ENCODE peak calls at places on chromosomes 3 and 15, in five cellular contexts. One of them, this sample, is unnamed. For H3K4me1, the result is how much of the 10 kb centered on the place peaks cover.

GRCh38 chr3:39346785-39347585 is 17.5 kb downstream of the CCR8 start:
- DNase-seq in adrenal gland: no peak
- DNase-seq in esophagus squamous epithelium: no peak
- DNase-seq in body of pancreas: no peak
- DNase-seq in stomach: no peak
- DNase-seq in this sample: no peak

GRCh38 chr15:72058590-72058989 is 59.4 kb downstream of the MYO9A start:
- DNase-seq in adrenal gland: no peak
- DNase-seq in esophagus squamous epithelium: no peak
- DNase-seq in body of pancreas: no peak
- DNase-seq in stomach: no peak
- DNase-seq in this sample: no peak

GRCh38 chr3:141538568-141538967 is 51.7 kb downstream of the RASA2 start:
- DNase-seq in adrenal gland: no peak
- DNase-seq in esophagus squamous epithelium: no peak
- DNase-seq in body of pancreas: no peak
- DNase-seq in stomach: no peak
- DNase-seq in this sample: no peak

GRCh38 chr3:98733778-98734281 is 29.3 kb upstream of the ST3GAL6 start:
- DNase-seq in adrenal gland: peak
- DNase-seq in esophagus squamous epithelium: no peak
- DNase-seq in body of pancreas: peak
- DNase-seq in stomach: no peak
- DNase-seq in this sample: no peak

GRCh38 chr15:66039117-66039860 is 170.0 kb downstream of the RAB11A start:
- DNase-seq in adrenal gland: no peak
- DNase-seq in esophagus squamous epithelium: no peak
- DNase-seq in body of pancreas: no peak
- DNase-seq in stomach: no peak
- DNase-seq in this sample: no peak

GRCh38 chr15:61169904-61170695 is 59.0 kb downstream of the RORA start:
- DNase-seq in adrenal gland: no peak
- DNase-seq in esophagus squamous epithelium: no peak
- DNase-seq in body of pancreas: no peak
- DNase-seq in stomach: no peak
- DNase-seq in this sample: no peak

GRCh38 chr15:90470453-90470852 is 59.3 kb upstream of the CRTC3 start:
- DNase-seq in adrenal gland: no peak
- DNase-seq in esophagus squamous epithelium: no peak
- DNase-seq in body of pancreas: no peak
- DNase-seq in stomach: no peak
- DNase-seq in this sample: no peak

GRCh38 chr15:75651810-75652543 is 4.3 kb downstream of the SNX33 start:
- DNase-seq in adrenal gland: no peak
- DNase-seq in esophagus squamous epithelium: no peak
- DNase-seq in body of pancreas: no peak
- DNase-seq in stomach: no peak
- DNase-seq in this sample: no peak

GRCh38 chr3:36993326-36994283 is at the start of gene MLH1:
- DNase-seq in adrenal gland: peak
- DNase-seq in esophagus squamous epithelium: no peak
- DNase-seq in body of pancreas: peak
- DNase-seq in stomach: peak
- DNase-seq in this sample: no peak

GRCh38 chr3:155972885-155973584 is 102.6 kb downstream of the GMPS start:
- DNase-seq in adrenal gland: no peak
- DNase-seq in esophagus squamous epithelium: no peak
- DNase-seq in body of pancreas: no peak
- DNase-seq in stomach: no peak
- DNase-seq in this sample: no peak
- TF ChIP-seq CTCF in adrenal gland: no peak
- TF ChIP-seq CTCF in esophagus squamous epithelium: no peak
- TF ChIP-seq CTCF in body of pancreas: no peak
- TF ChIP-seq CTCF in stomach: no peak
- TF ChIP-seq CTCF in this sample: no peak

DNA sequence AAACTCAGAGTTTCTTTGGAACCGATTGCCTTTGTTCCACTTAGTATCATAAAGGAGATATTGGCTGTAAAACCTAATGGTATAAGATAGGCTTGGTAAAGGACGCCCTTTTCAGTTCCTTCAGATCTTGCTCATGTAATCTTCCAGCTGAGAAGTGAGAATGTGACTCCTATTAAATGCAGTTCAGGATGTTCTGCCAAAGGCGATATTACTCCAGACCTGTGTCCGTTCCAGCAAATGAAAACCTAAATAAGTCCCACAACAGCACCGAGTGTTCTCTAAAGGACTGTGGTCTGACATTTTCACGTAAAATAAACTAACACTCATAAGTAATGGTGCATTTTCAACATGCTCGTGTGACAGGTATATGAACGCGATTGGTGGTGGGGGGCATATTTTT is 276.2 kb downstream of the FEZF2 start:
- DNase-seq in adrenal gland: no peak
- DNase-seq in esophagus squamous epithelium: no peak
- DNase-seq in body of pancreas: no peak
- DNase-seq in stomach: no peak
- DNase-seq in this sample: no peak
- H3K4me1 ChIP-seq in adrenal gland: under half
- H3K4me1 ChIP-seq in esophagus squamous epithelium: under half
- H3K4me1 ChIP-seq in body of pancreas: under half
- H3K4me1 ChIP-seq in stomach: under half
- H3K4me1 ChIP-seq in this sample: under half

DNA sequence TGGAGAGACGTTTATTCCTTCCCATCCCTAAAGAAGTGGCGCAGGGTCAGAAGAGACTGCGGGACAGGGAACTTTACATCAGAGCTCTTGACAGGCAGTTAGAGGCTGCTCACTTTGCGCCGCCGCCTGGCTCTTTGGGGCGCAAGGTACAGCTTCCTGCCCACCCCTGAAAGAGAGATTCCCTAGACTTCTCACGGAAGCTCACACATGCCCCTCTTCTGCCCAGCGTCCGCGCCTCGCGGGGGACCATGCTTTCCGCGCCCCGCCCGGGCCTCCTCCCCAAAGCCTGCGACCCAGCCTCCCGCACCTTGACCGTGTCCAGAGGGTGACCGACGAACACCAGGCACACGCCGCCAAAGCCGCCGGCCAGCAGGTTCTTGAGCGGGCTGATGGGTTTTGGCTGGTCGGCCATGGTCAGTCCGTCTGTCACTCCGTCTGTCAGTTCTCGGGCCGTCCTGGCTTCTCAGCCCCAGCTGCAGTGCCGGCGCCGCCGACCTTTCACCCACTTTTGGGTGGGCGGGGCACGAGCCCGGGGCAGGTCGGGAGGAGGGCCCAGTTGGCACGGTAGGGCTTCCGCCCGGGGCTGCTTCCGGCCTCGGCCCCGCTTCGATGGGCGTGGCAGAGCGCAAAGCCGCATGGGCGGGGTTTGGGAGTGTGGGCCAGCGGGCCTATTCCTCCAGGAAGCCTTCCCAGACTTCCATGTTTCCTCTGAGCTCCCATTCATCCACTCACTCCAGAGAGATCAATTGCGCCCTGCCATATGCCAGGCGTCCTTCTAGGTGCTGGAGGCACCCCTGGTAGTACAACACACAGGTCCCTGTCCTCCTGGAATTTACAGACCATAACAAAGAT is at the start of gene SLC25A20:
- DNase-seq in adrenal gland: peak
- DNase-seq in esophagus squamous epithelium: peak
- DNase-seq in body of pancreas: peak
- DNase-seq in stomach: peak
- DNase-seq in this sample: no peak
- TF ChIP-seq POLR2A in adrenal gland: no peak
- TF ChIP-seq POLR2A in esophagus squamous epithelium: no peak
- TF ChIP-seq POLR2A in body of pancreas: peak
- TF ChIP-seq POLR2A in stomach: no peak
- TF ChIP-seq POLR2A in this sample: no peak

GRCh38 chr3:127473244-127474024 is 117.1 kb downstream of the TPRA1 start:
- DNase-seq in adrenal gland: no peak
- DNase-seq in esophagus squamous epithelium: no peak
- DNase-seq in body of pancreas: peak
- DNase-seq in stomach: peak
- DNase-seq in this sample: no peak
- TF ChIP-seq CTCF in adrenal gland: no peak
- TF ChIP-seq CTCF in esophagus squamous epithelium: no peak
- TF ChIP-seq CTCF in body of pancreas: peak
- TF ChIP-seq CTCF in stomach: no peak
- TF ChIP-seq CTCF in this sample: no peak